ENCODE peak calls at places on chromosomes 13 and 19, in four cellular contexts. L, A, R and K are unnamed samples.

GRCh38 chr19:34474233-34474989 is 7.1 kb upstream of the WTIP start:
- DNase-seq in L (no peak), A (no peak), R (no peak), K (no peak)

GRCh38 chr19:38175422-38175821 is 48.6 kb downstream of the DPF1 start:
- DNase-seq in L (no peak), A (no peak), R (no peak), K (no peak)

GRCh38 chr19:40804783-40805242 is 5.8 kb downstream of the EGLN2 start:
- DNase-seq in L (no peak), A (no peak), R (no peak), K (no peak)

GRCh38 chr19:8585894-8586750 is 8.9 kb upstream of the MYO1F start:
- DNase-seq in L (peak; percentile 99), A (peak; percentile 93), R (peak; percentile 91), K (peak; percentile 88)

GRCh38 chr13:25095862-25096453 is at the start of gene PABPC3:
- DNase-seq in L (peak; percentile 23), A (no peak), R (peak; percentile 37), K (no peak)

GRCh38 chr13:86870388-86870966 is 800.7 kb upstream of the SLITRK5 start:
- DNase-seq in L (no peak), A (no peak), R (peak; percentile 30), K (no peak)

GRCh38 chr19:4108767-4109625 is 14.9 kb downstream of the MAP2K2 start:
- DNase-seq in L (no peak), A (no peak), R (peak; percentile 94), K (no peak)

GRCh38 chr13:69565334-69565733 is 542.3 kb upstream of the ATXN8OS start:
- DNase-seq in L (peak; percentile 34), A (peak; percentile 64), R (peak; percentile 63), K (peak; percentile 18)

GRCh38 chr19:5822181-5822844 is 17.2 kb downstream of the FUT6 start:
- DNase-seq in L (no peak), A (no peak), R (no peak), K (no peak)

GRCh38 chr19:35380450-35381124 is 9.7 kb downstream of the GPR42 start:
- DNase-seq in L (no peak), A (no peak), R (no peak), K (no peak)

GRCh38 chr19:38653028-38653571 is 5.7 kb downstream of the ACTN4 start:
- DNase-seq in L (no peak), A (no peak), R (no peak), K (no peak)

GRCh38 chr19:50500060-50500752 is 10.8 kb downstream of the JOSD2 start:
- DNase-seq in L (peak; percentile 44), A (peak; percentile 63), R (peak; percentile 40), K (peak; percentile 59)

GRCh38 chr13:82330499-82330898 is 1551.8 kb downstream of the SLITRK1 start:
- DNase-seq in L (no peak), A (no peak), R (peak; percentile 42), K (no peak)

GRCh38 chr13:27359203-27359821 is 65.1 kb upstream of the GTF3A start:
- DNase-seq in L (peak; percentile 76), A (peak; percentile 67), R (peak; percentile 80), K (peak; percentile 82)

GRCh38 chr19:2010135-2010668 is 5.3 kb downstream of the BTBD2 start:
- DNase-seq in L (no peak), A (no peak), R (no peak), K (no peak)

GRCh38 chr13:39144941-39145533 is 106.8 kb downstream of the NHLRC3 start:
- DNase-seq in L (peak; percentile 53), A (peak; percentile 51), R (peak; percentile 71), K (peak; percentile 39)

GRCh38 chr13:113860579-113861432 is 3.1 kb downstream of the GAS6 start:
- DNase-seq in L (peak; percentile 80), A (peak; percentile 80), R (no peak), K (no peak)

GRCh38 chr13:60396783-60397692 is at the start of gene TDRD3:
- DNase-seq in L (peak; percentile 83), A (peak; percentile 87), R (peak; percentile 93), K (peak; percentile 84)

GRCh38 chr19:2575734-2576481 is 100.0 kb downstream of the GADD45B start:
- DNase-seq in L (no peak), A (no peak), R (no peak), K (no peak)

GRCh38 chr19:15443838-15444237 is 5.9 kb downstream of the WIZ start:
- DNase-seq in L (no peak), A (no peak), R (no peak), K (no peak)

DNA sequence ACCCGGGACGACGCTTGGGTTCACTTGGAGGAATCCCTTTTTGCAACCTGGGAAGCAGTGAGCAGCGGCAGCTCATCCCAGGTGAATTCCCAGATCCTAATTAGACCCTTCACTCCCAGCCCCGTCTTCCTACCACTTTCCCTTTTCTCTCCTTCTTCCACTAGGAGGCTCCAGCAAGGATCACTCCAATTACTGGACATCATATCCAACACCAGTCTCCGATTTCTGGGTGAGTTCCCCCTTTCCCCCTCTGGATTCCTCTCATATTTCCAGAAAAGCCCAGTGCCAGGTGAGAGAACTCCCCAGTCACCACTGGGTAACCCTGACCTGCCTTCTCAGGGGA is 17.1 kb upstream of the ZSCAN4 start:
- DNase-seq in L (no peak), A (no peak), R (no peak), K (no peak)
- TF ChIP-seq CTCF in L (no peak), A (peak; percentile 46), R (no peak), K (no peak)

GRCh38 chr13:112711528-112712265 is 21.9 kb downstream of the ATP11A start:
- DNase-seq in L (peak; percentile 74), A (peak; percentile 93), R (peak; percentile 25), K (peak; percentile 60)
- TF ChIP-seq CTCF in L (no peak), A (peak; percentile 69), R (no peak), K (peak; percentile 53)

GRCh38 chr19:46471116-46471733 is at the start of gene PNMA8A:
- DNase-seq in L (peak; percentile 95), A (peak; percentile 95), R (no peak), K (peak; percentile 89)
- TF ChIP-seq CTCF in L (no peak), A (no peak), R (no peak), K (no peak)

GRCh38 chr19:14073232-14073924 is 792 bp downstream of the MISP3 start:
- DNase-seq in L (peak; percentile 71), A (peak; percentile 73), R (peak; percentile 81), K (peak; percentile 81)
- TF ChIP-seq CTCF in L (peak; percentile 26), A (no peak), R (peak; percentile 15), K (peak; percentile 35)

GRCh38 chr13:22758245-22758644 is 422.5 kb upstream of the SGCG start:
- DNase-seq in L (no peak), A (no peak), R (no peak), K (no peak)
- TF ChIP-seq CTCF in L (no peak), A (no peak), R (no peak), K (no peak)

GRCh38 chr19:17441241-17442135 is 7.0 kb downstream of the TMEM221 start:
- DNase-seq in L (peak; percentile 41), A (peak; percentile 56), R (peak; percentile 58), K (no peak)
- TF ChIP-seq CTCF in L (no peak), A (peak; percentile 75), R (peak; percentile 38), K (peak; percentile 34)

GRCh38 chr19:12137541-12137940 is 2.6 kb downstream of the ZNF20 start:
- DNase-seq in L (peak; percentile 15), A (peak; percentile 33), R (peak; percentile 61), K (no peak)
- TF ChIP-seq CTCF in L (no peak), A (peak; percentile 67), R (peak; percentile 54), K (no peak)

DNA sequence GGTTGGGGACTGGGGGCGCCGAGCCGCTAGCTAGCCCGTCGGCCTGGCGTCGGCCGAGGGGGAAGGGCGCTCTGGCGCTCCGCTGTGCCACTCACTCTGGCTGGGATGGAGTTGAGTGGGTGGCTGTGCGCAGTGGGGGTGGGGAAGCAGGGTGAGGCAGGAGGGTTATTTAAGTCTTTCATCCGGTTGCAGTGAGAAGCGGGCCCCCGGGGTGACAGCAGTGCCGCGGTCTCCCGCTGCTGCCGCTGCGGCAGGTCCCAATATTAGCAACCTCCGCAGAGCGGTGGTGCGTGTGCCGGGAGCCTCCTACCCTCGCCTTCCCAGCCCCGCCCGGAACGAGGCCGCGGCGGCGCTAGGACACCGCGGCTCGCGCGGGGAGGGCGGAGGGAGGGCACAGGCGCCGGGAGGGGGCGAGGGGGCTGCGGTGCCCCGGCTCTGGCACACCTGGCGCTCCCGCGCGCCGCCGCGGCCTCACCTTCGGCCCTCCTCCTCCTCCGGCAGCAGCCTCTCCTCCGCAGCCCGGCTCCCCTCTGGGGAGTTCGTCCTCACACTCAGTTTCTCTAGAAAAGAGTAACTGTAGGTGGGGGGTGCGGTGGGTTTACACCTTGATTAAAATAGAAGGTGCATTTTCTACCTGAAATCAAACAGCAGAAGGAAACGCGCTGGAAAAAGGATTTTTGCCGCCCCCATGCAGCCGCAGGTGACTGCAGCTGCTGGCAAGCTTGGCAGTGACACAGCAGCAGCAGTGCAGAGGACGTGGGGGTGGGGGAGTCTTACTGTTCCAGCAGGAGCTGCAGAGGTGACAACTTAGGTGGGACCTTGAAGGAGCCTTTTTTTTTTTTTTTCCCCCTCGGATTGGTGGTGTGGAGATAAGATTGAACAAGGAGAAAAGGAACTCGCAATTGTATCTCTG is 4.5 kb downstream of the FGF9 start:
- DNase-seq in L (peak; percentile 57), A (peak; percentile 38), R (peak; percentile 39), K (peak; percentile 55)
- TF ChIP-seq CTCF in L (no peak), A (no peak), R (no peak), K (no peak)